ENCODE peak calls at places on chromosomes 7 and 10, in nine cellular contexts. H, C, K, L, V, B, D, F and W are unnamed samples.

GRCh38 chr10:27998178-27998953 is 513 bp downstream of the ODAD2 start:
- DNase-seq in H (peak), C (peak), K (peak), L (no peak), V (no peak), B (peak), D (peak), F (no peak), W (no peak)

GRCh38 chr7:137943132-137943551 is 58.7 kb downstream of the CREB3L2 start:
- DNase-seq in H (peak), C (peak), K (no peak), L (no peak), V (peak), B (no peak), D (peak), F (peak), W (no peak)

GRCh38 chr7:29859491-29860180 is 53.3 kb downstream of the WIPF3 start:
- DNase-seq in H (peak), C (no peak), K (no peak), L (no peak), V (no peak), B (no peak), D (peak), F (no peak), W (no peak)

GRCh38 chr10:9254353-9254752 is 1199.9 kb downstream of the GATA3 start:
- DNase-seq in H (no peak), C (no peak), K (no peak), L (no peak), V (peak), B (no peak), D (no peak), F (peak), W (no peak)

GRCh38 chr10:64396105-64396504 is 874.9 kb downstream of the REEP3 start:
- DNase-seq in H (no peak), C (no peak), K (no peak), L (no peak), V (peak), B (no peak), D (no peak), F (peak), W (no peak)

GRCh38 chr7:150903627-150904026 is 51.3 kb downstream of the AOC1 start:
- DNase-seq in H (peak), C (peak), K (peak), L (no peak), V (peak), B (peak), D (peak), F (peak), W (peak)

GRCh38 chr10:88553116-88553752 is 29.9 kb downstream of the RNLS start:
- DNase-seq in H (peak), C (no peak), K (peak), L (peak), V (peak), B (peak), D (peak), F (peak), W (no peak)

GRCh38 chr10:110273474-110273873 is 31.2 kb downstream of the SMNDC1 start:
- DNase-seq in H (peak), C (peak), K (peak), L (peak), V (peak), B (no peak), D (peak), F (peak), W (peak)

GRCh38 chr10:88254091-88254490 is 329.0 kb downstream of the RNLS start:
- DNase-seq in H (peak), C (no peak), K (no peak), L (no peak), V (peak), B (no peak), D (peak), F (peak), W (no peak)

GRCh38 chr7:30352169-30352568 is 67.8 kb downstream of the ZNRF2 start:
- DNase-seq in H (no peak), C (no peak), K (no peak), L (no peak), V (no peak), B (no peak), D (no peak), F (no peak), W (no peak)

GRCh38 chr7:101162551-101163280 is 2.7 kb downstream of the VGF start:
- DNase-seq in H (no peak), C (peak), K (peak), L (no peak), V (no peak), B (no peak), D (no peak), F (peak), W (no peak)

GRCh38 chr10:114967071-114967470 is 29.1 kb downstream of the TRUB1 start:
- DNase-seq in H (no peak), C (no peak), K (no peak), L (no peak), V (no peak), B (no peak), D (no peak), F (peak), W (no peak)

GRCh38 chr10:1411956-1412355 is 325.4 kb downstream of the ADARB2 start:
- DNase-seq in H (no peak), C (no peak), K (no peak), L (no peak), V (no peak), B (no peak), D (no peak), F (no peak), W (no peak)

GRCh38 chr7:2943851-2944601 is 99.6 kb downstream of the CARD11 start:
- DNase-seq in H (no peak), C (no peak), K (no peak), L (no peak), V (no peak), B (no peak), D (no peak), F (no peak), W (no peak)

GRCh38 chr7:30726296-30727006 is 25.5 kb upstream of the INMT start:
- DNase-seq in H (no peak), C (no peak), K (no peak), L (no peak), V (no peak), B (no peak), D (no peak), F (no peak), W (no peak)

GRCh38 chr10:96565774-96566173 is 21.0 kb downstream of the TM9SF3 start:
- DNase-seq in H (no peak), C (no peak), K (peak), L (no peak), V (peak), B (no peak), D (no peak), F (peak), W (no peak)

GRCh38 chr10:7551891-7552731 is 114.7 kb downstream of the ITIH5 start:
- DNase-seq in H (no peak), C (peak), K (no peak), L (no peak), V (no peak), B (no peak), D (no peak), F (no peak), W (no peak)

GRCh38 chr7:66256281-66256680 is 51.1 kb downstream of the TPST1 start:
- DNase-seq in H (no peak), C (no peak), K (no peak), L (no peak), V (no peak), B (no peak), D (no peak), F (no peak), W (no peak)

GRCh38 chr10:22253578-22253882 is 35.7 kb upstream of the EBLN1 start:
- DNase-seq in H (peak), C (peak), K (no peak), L (peak), V (no peak), B (no peak), D (peak), F (no peak), W (peak)

GRCh38 chr7:110442386-110442837 is 648.5 kb upstream of the LRRN3 start:
- DNase-seq in H (peak), C (no peak), K (peak), L (no peak), V (no peak), B (no peak), D (peak), F (peak), W (no peak)

GRCh38 chr7:148084138-148084537 is 506.4 kb upstream of the C7orf33 start:
- DNase-seq in H (peak), C (no peak), K (no peak), L (no peak), V (peak), B (peak), D (peak), F (peak), W (no peak)

GRCh38 chr10:72175166-72175565 is 40.6 kb upstream of the ANAPC16 start:
- DNase-seq in H (no peak), C (no peak), K (no peak), L (no peak), V (no peak), B (no peak), D (no peak), F (peak), W (no peak)

GRCh38 chr7:107029764-107030286 is 14.7 kb upstream of the PRKAR2B start:
- DNase-seq in H (no peak), C (no peak), K (no peak), L (no peak), V (no peak), B (no peak), D (no peak), F (no peak), W (no peak)